ENCODE peak calls at places on chromosomes 12 and 14, in nine cellular contexts. E is B cell, D is fibroblast of the aortic adventitia, I is cardiac muscle cell, Q is AG04449, T is mucosa of descending colon, O is stomach, B is AG04450, K is IMR-90. P is an unnamed sample.

GRCh38 chr14:104113631-104114420 is 24.6 kb upstream of the KIF26A start:
- DNase-seq in Q (no peak), D (no peak), O (peak; percentile 26), I (no peak), K (no peak), T (no peak), B (no peak), E (no peak), P (peak; percentile 87)

GRCh38 chr14:88191605-88192004 is 131.5 kb downstream of the KCNK10 start:
- DNase-seq in B (no peak), O (no peak), D (no peak), T (no peak), K (no peak), E (no peak), Q (no peak), I (no peak), P (no peak)

GRCh38 chr12:59820594-59821011 is 224.8 kb downstream of the SLC16A7 start:
- DNase-seq in B (peak; percentile 26), E (no peak), D (peak; percentile 47), I (no peak), T (no peak), K (peak; percentile 71), Q (peak; percentile 67), O (no peak), P (no peak)

GRCh38 chr14:39247256-39247655 is 13.5 kb downstream of the MIA2 start:
- DNase-seq in B (peak; percentile 78), I (no peak), K (peak; percentile 93), O (no peak), E (no peak), Q (peak; percentile 54), D (peak; percentile 91), T (no peak), P (no peak)

GRCh38 chr12:49895773-49896172 is 7.9 kb downstream of the FAIM2 start:
- DNase-seq in E (no peak), B (no peak), K (no peak), T (peak; percentile 14), D (no peak), O (no peak), Q (no peak), I (no peak), P (no peak)

GRCh38 chr12:108295631-108296030 is 43.5 kb downstream of the CMKLR1 start:
- DNase-seq in K (no peak), E (no peak), O (no peak), I (no peak), Q (no peak), T (no peak), B (no peak), D (no peak), P (no peak)

GRCh38 chr14:67221248-67221981 is 19.8 kb upstream of the PALS1 start:
- DNase-seq in D (peak; percentile 53), Q (peak; percentile 76), I (no peak), T (no peak), K (peak; percentile 80), B (peak; percentile 46), O (no peak), E (no peak), P (no peak)

GRCh38 chr12:9319044-9319841 is 111.0 kb upstream of the PZP start:
- DNase-seq in E (no peak), B (no peak), O (no peak), T (no peak), Q (no peak), K (no peak), D (no peak), I (no peak), P (no peak)

GRCh38 chr14:56247495-56248087 is 129.4 kb downstream of the PELI2 start:
- DNase-seq in E (no peak), D (peak; percentile 50), O (no peak), K (peak; percentile 31), I (no peak), B (no peak), T (no peak), Q (no peak), P (no peak)

GRCh38 chr12:46382425-46382973 is 9.9 kb upstream of the SLC38A2 start:
- DNase-seq in E (peak; percentile 20), B (no peak), T (peak; percentile 49), D (no peak), Q (no peak), I (no peak), K (no peak), O (no peak), P (no peak)

GRCh38 chr14:93430319-93430801 is 379 bp upstream of the UNC79 start:
- DNase-seq in T (no peak), O (no peak), D (peak; percentile 2), B (no peak), E (no peak), I (peak; percentile 75), K (no peak), Q (no peak), P (no peak)

GRCh38 chr14:34714320-34715107 is at the start of gene CFL2:
- DNase-seq in E (peak; percentile 84), T (peak; percentile 88), O (peak; percentile 79), D (peak; percentile 49), K (peak; percentile 52), Q (no peak), B (no peak), I (peak; percentile 94), P (no peak)

GRCh38 chr14:41597647-41598046 is 9.0 kb upstream of the LRFN5 start:
- DNase-seq in K (no peak), I (no peak), Q (no peak), B (no peak), O (no peak), E (no peak), T (no peak), D (peak; percentile 7), P (peak; percentile 59)

GRCh38 chr12:13187399-13187798 is 9.1 kb upstream of the EMP1 start:
- DNase-seq in D (peak; percentile 92), O (no peak), B (peak; percentile 41), T (no peak), K (peak; percentile 88), I (no peak), E (no peak), Q (no peak), P (no peak)

GRCh38 chr12:50087159-50087558 is 2.0 kb downstream of the SMARCD1 start:
- DNase-seq in K (no peak), T (no peak), D (no peak), E (no peak), I (no peak), O (no peak), Q (no peak), B (no peak), P (no peak)

GRCh38 chr12:70849265-70849960 is 71.1 kb downstream of the PTPRR start:
- DNase-seq in I (peak; percentile 92), O (no peak), E (no peak), Q (no peak), D (peak; percentile 87), B (no peak), T (no peak), K (peak; percentile 0), P (no peak)

GRCh38 chr12:2856901-2857495 is at the start of gene TEX52:
- DNase-seq in E (no peak), B (no peak), I (no peak), Q (no peak), K (no peak), O (no peak), D (no peak), T (no peak), P (peak; percentile 70)

GRCh38 chr12:2854669-2855453 is 2.0 kb downstream of the TEX52 start:
- DNase-seq in K (no peak), D (no peak), Q (no peak), I (no peak), T (peak; percentile 89), B (no peak), E (no peak), O (no peak), P (peak; percentile 75)

GRCh38 chr12:2855546-2855945 is 1.3 kb downstream of the TEX52 start:
- DNase-seq in Q (no peak), K (no peak), E (no peak), T (no peak), I (no peak), B (no peak), D (no peak), O (no peak), P (peak; percentile 46)

GRCh38 chr12:2858334-2858733 is 1.5 kb upstream of the TEX52 start:
- DNase-seq in T (no peak), K (no peak), O (no peak), I (no peak), Q (no peak), E (no peak), D (no peak), B (no peak), P (no peak)

GRCh38 chr12:2856051-2856450 is 788 bp downstream of the TEX52 start:
- DNase-seq in B (no peak), K (no peak), I (no peak), D (no peak), Q (no peak), T (no peak), O (no peak), E (no peak), P (peak; percentile 21)
- TF ChIP-seq CTCF in B (no peak), K (no peak), I (no peak), D (no peak), Q (no peak), T (no peak), O (no peak), E (no peak), P (no peak)

GRCh38 chr14:100670017-100670974 is 56.4 kb upstream of the DLK1 start:
- DNase-seq in E (no peak), D (no peak), B (no peak), K (no peak), Q (no peak), I (no peak), T (no peak), O (no peak), P (no peak)
- TF ChIP-seq CTCF in E (no peak), D (no peak), B (peak; percentile 15), K (no peak), Q (no peak), I (no peak), T (no peak), O (no peak), P (no peak)

GRCh38 chr12:105281694-105282049 is 45.7 kb upstream of the APPL2 start:
- DNase-seq in D (no peak), I (no peak), O (peak; percentile 36), T (no peak), K (no peak), E (no peak), B (no peak), Q (no peak), P (no peak)
- TF ChIP-seq CTCF in D (peak; percentile 15), I (no peak), O (peak; percentile 17), T (peak; percentile 25), K (no peak), E (no peak), B (no peak), Q (no peak), P (no peak)

GRCh38 chr12:122111070-122111750 is 32.7 kb downstream of the MLXIP start:
- DNase-seq in I (no peak), Q (no peak), T (peak; percentile 70), O (no peak), D (no peak), B (no peak), K (no peak), E (no peak), P (peak; percentile 9)

GRCh38 chr12:122121341-122122192 is 43.0 kb downstream of the MLXIP start:
- DNase-seq in E (no peak), B (no peak), K (no peak), Q (no peak), I (no peak), O (no peak), D (no peak), T (peak; percentile 30), P (peak; percentile 59)

GRCh38 chr12:122117979-122118378 is 39.4 kb downstream of the MLXIP start:
- DNase-seq in Q (no peak), I (no peak), E (no peak), B (no peak), D (no peak), T (peak; percentile 30), O (no peak), K (peak; percentile 24), P (peak; percentile 22)

GRCh38 chr12:122116707-122117535 is 38.4 kb downstream of the MLXIP start:
- DNase-seq in D (no peak), O (peak; percentile 81), I (no peak), Q (no peak), B (no peak), T (peak; percentile 78), E (no peak), K (no peak), P (peak; percentile 77)
- TF ChIP-seq CTCF in D (peak; percentile 27), O (no peak), I (peak; percentile 4), Q (no peak), B (no peak), T (no peak), E (no peak), K (no peak), P (peak; percentile 24)